ENCODE peak calls at places on chromosomes 12 and 14, in seven cellular contexts. One of them, this sample, is unnamed. For H3K36me3 and H3K4me1, the result is how much of the 10 kb centered on the place peaks cover.

GRCh38 chr14:88613552-88614010 is 50.7 kb downstream of the ZC3H14 start:
- DNase-seq in upper lobe of left lung: no peak
- DNase-seq in HepG2: peak
- DNase-seq in HCT116: no peak
- DNase-seq in H1: no peak
- DNase-seq in GM23338: no peak
- DNase-seq in suprapubic skin: no peak
- DNase-seq in this sample: no peak

GRCh38 chr12:107560906-107561285 is 124.7 kb upstream of the PWP1 start:
- DNase-seq in H1: no peak
- DNase-seq in HepG2: no peak
- DNase-seq in suprapubic skin: no peak
- DNase-seq in HCT116: no peak
- DNase-seq in upper lobe of left lung: no peak
- DNase-seq in GM23338: no peak
- DNase-seq in this sample: no peak

GRCh38 chr12:112973712-112974305 is 4.5 kb upstream of the OAS2 start:
- DNase-seq in H1: no peak
- DNase-seq in GM23338: no peak
- DNase-seq in HepG2: no peak
- DNase-seq in suprapubic skin: no peak
- DNase-seq in upper lobe of left lung: no peak
- DNase-seq in HCT116: no peak
- DNase-seq in this sample: no peak

GRCh38 chr12:24244801-24245200 is 295.3 kb upstream of the SOX5 start:
- DNase-seq in H1: no peak
- DNase-seq in suprapubic skin: no peak
- DNase-seq in HepG2: no peak
- DNase-seq in HCT116: no peak
- DNase-seq in upper lobe of left lung: no peak
- DNase-seq in GM23338: no peak
- DNase-seq in this sample: no peak

GRCh38 chr12:116454950-116455447 is 104.2 kb upstream of the MAP1LC3B2 start:
- DNase-seq in upper lobe of left lung: no peak
- DNase-seq in HCT116: peak
- DNase-seq in GM23338: no peak
- DNase-seq in HepG2: no peak
- DNase-seq in H1: no peak
- DNase-seq in suprapubic skin: no peak
- DNase-seq in this sample: no peak

GRCh38 chr12:40393031-40393430 is 168.2 kb downstream of the LRRK2 start:
- DNase-seq in upper lobe of left lung: no peak
- DNase-seq in HCT116: no peak
- DNase-seq in H1: no peak
- DNase-seq in HepG2: no peak
- DNase-seq in GM23338: no peak
- DNase-seq in suprapubic skin: no peak
- DNase-seq in this sample: no peak

GRCh38 chr14:35786856-35787255 is 22.2 kb downstream of the RALGAPA1 start:
- DNase-seq in suprapubic skin: no peak
- DNase-seq in H1: no peak
- DNase-seq in HepG2: no peak
- DNase-seq in upper lobe of left lung: no peak
- DNase-seq in GM23338: no peak
- DNase-seq in HCT116: no peak
- DNase-seq in this sample: no peak

GRCh38 chr14:35286707-35287106 is 5.5 kb upstream of the PSMA6 start:
- DNase-seq in H1: no peak
- DNase-seq in GM23338: no peak
- DNase-seq in HepG2: no peak
- DNase-seq in HCT116: no peak
- DNase-seq in suprapubic skin: no peak
- DNase-seq in upper lobe of left lung: no peak
- DNase-seq in this sample: no peak

GRCh38 chr12:71840226-71840847 is 778 bp downstream of the TBC1D15 start:
- DNase-seq in GM23338: peak
- DNase-seq in HepG2: peak
- DNase-seq in HCT116: peak
- DNase-seq in H1: no peak
- DNase-seq in suprapubic skin: no peak
- DNase-seq in upper lobe of left lung: no peak
- DNase-seq in this sample: no peak

GRCh38 chr12:132063491-132063890 is 80.6 kb downstream of the DDX51 start:
- DNase-seq in suprapubic skin: no peak
- DNase-seq in upper lobe of left lung: no peak
- DNase-seq in HepG2: no peak
- DNase-seq in GM23338: no peak
- DNase-seq in HCT116: no peak
- DNase-seq in H1: no peak
- DNase-seq in this sample: no peak

GRCh38 chr14:97179573-97179972 is 382.4 kb downstream of the VRK1 start:
- DNase-seq in HCT116: no peak
- DNase-seq in upper lobe of left lung: no peak
- DNase-seq in GM23338: no peak
- DNase-seq in suprapubic skin: no peak
- DNase-seq in HepG2: no peak
- DNase-seq in H1: no peak
- DNase-seq in this sample: no peak

GRCh38 chr12:69570545-69571399 is 14.5 kb upstream of the CCT2 start:
- DNase-seq in GM23338: peak
- DNase-seq in upper lobe of left lung: peak
- DNase-seq in HepG2: peak
- DNase-seq in suprapubic skin: no peak
- DNase-seq in H1: no peak
- DNase-seq in HCT116: peak
- DNase-seq in this sample: peak

GRCh38 chr12:124381454-124382207 is 86.7 kb downstream of the RFLNA start:
- DNase-seq in upper lobe of left lung: peak
- DNase-seq in GM23338: no peak
- DNase-seq in HepG2: no peak
- DNase-seq in suprapubic skin: peak
- DNase-seq in H1: no peak
- DNase-seq in HCT116: no peak
- DNase-seq in this sample: peak

GRCh38 chr12:14613718-14614117 is 46.0 kb upstream of the PLBD1 start:
- DNase-seq in upper lobe of left lung: no peak
- DNase-seq in suprapubic skin: no peak
- DNase-seq in HCT116: no peak
- DNase-seq in H1: no peak
- DNase-seq in GM23338: no peak
- DNase-seq in HepG2: no peak
- DNase-seq in this sample: no peak

GRCh38 chr14:96038920-96039632 is at the start of gene C14orf132:
- DNase-seq in HCT116: peak
- DNase-seq in GM23338: peak
- DNase-seq in HepG2: no peak
- DNase-seq in upper lobe of left lung: peak
- DNase-seq in H1: no peak
- DNase-seq in suprapubic skin: peak
- DNase-seq in this sample: peak

GRCh38 chr12:104699489-104700194 is 242.9 kb downstream of the CHST11 start:
- DNase-seq in GM23338: no peak
- DNase-seq in HepG2: no peak
- DNase-seq in upper lobe of left lung: no peak
- DNase-seq in HCT116: no peak
- DNase-seq in suprapubic skin: no peak
- DNase-seq in H1: no peak
- DNase-seq in this sample: no peak

GRCh38 chr12:115507951-115508722 is 769.4 kb downstream of the MED13L start:
- DNase-seq in suprapubic skin: no peak
- DNase-seq in HCT116: no peak
- DNase-seq in HepG2: peak
- DNase-seq in upper lobe of left lung: peak
- DNase-seq in H1: peak
- DNase-seq in GM23338: peak
- DNase-seq in this sample: peak

GRCh38 chr12:93459097-93459496 is 8.2 kb upstream of the MRPL42 start:
- DNase-seq in suprapubic skin: no peak
- DNase-seq in HepG2: no peak
- DNase-seq in H1: no peak
- DNase-seq in HCT116: no peak
- DNase-seq in upper lobe of left lung: no peak
- DNase-seq in GM23338: no peak
- DNase-seq in this sample: no peak

GRCh38 chr12:68913682-68914081 is 19.3 kb downstream of the CPM start:
- DNase-seq in HCT116: no peak
- DNase-seq in HepG2: no peak
- DNase-seq in suprapubic skin: no peak
- DNase-seq in GM23338: no peak
- DNase-seq in H1: no peak
- DNase-seq in upper lobe of left lung: no peak
- DNase-seq in this sample: no peak

GRCh38 chr12:13661005-13661887 is 320.2 kb downstream of the GRIN2B start:
- DNase-seq in H1: peak
- DNase-seq in HepG2: peak
- DNase-seq in suprapubic skin: no peak
- DNase-seq in GM23338: peak
- DNase-seq in upper lobe of left lung: peak
- DNase-seq in HCT116: peak
- DNase-seq in this sample: peak

GRCh38 chr14:24673534-24674203 is 39.7 kb upstream of the GZMB start:
- DNase-seq in HepG2: no peak
- DNase-seq in H1: no peak
- DNase-seq in upper lobe of left lung: no peak
- DNase-seq in suprapubic skin: no peak
- DNase-seq in GM23338: no peak
- DNase-seq in HCT116: no peak
- DNase-seq in this sample: peak

GRCh38 chr14:92726135-92726932 is 22.1 kb downstream of the LGMN start:
- DNase-seq in upper lobe of left lung: peak
- DNase-seq in HCT116: peak
- DNase-seq in suprapubic skin: peak
- DNase-seq in HepG2: no peak
- DNase-seq in GM23338: no peak
- DNase-seq in H1: no peak
- DNase-seq in this sample: peak

GRCh38 chr12:53952871-53953734 is 1.6 kb upstream of the HOXC12 start:
- DNase-seq in HCT116: peak
- DNase-seq in H1: no peak
- DNase-seq in suprapubic skin: no peak
- DNase-seq in GM23338: peak
- DNase-seq in HepG2: peak
- DNase-seq in upper lobe of left lung: no peak
- DNase-seq in this sample: no peak

GRCh38 chr12:120229583-120230325 is 28.8 kb upstream of the RPLP0 start:
- DNase-seq in upper lobe of left lung: no peak
- DNase-seq in HepG2: no peak
- DNase-seq in GM23338: peak
- DNase-seq in suprapubic skin: no peak
- DNase-seq in H1: no peak
- DNase-seq in HCT116: no peak
- DNase-seq in this sample: peak

GRCh38 chr14:32372154-32372553 is 43.1 kb downstream of the AKAP6 start:
- DNase-seq in suprapubic skin: no peak
- DNase-seq in HepG2: no peak
- DNase-seq in HCT116: no peak
- DNase-seq in GM23338: no peak
- DNase-seq in H1: no peak
- DNase-seq in upper lobe of left lung: no peak
- DNase-seq in this sample: no peak

GRCh38 chr14:92501891-92502351 is 11.7 kb upstream of the RIN3 start:
- DNase-seq in GM23338: no peak
- DNase-seq in H1: no peak
- DNase-seq in HepG2: no peak
- DNase-seq in suprapubic skin: no peak
- DNase-seq in HCT116: no peak
- DNase-seq in upper lobe of left lung: no peak
- DNase-seq in this sample: no peak

DNA sequence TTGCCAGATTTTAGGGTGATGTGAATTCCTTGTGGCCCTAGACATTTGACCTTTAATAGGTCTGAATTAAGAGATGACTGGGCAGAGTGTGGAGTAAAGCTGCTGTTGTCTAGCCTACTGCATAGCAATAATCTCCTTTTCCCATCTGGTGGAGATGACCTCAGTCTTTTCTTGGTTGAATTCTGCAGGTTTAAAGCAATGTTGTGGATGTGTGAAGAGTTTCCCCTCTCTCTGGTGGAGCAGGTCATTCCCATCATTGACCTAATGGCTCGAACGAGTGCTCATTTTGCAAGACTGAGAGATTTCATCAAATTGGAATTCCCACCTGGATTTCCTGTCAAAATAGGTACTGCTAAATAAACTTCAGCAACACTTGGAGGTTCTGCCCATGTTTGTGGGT is 19.0 kb downstream of the C12orf76 start:
- DNase-seq in suprapubic skin: no peak
- DNase-seq in H1: no peak
- DNase-seq in GM23338: no peak
- DNase-seq in upper lobe of left lung: no peak
- DNase-seq in HepG2: no peak
- DNase-seq in HCT116: no peak
- DNase-seq in this sample: no peak
- H3K36me3 ChIP-seq in suprapubic skin: half or more
- H3K36me3 ChIP-seq in H1: under half
- H3K36me3 ChIP-seq in GM23338: under half
- H3K36me3 ChIP-seq in upper lobe of left lung: half or more
- H3K36me3 ChIP-seq in HepG2: under half
- H3K36me3 ChIP-seq in HCT116: under half
- H3K36me3 ChIP-seq in this sample: under half

GRCh38 chr14:68965261-68965761 is 13.8 kb downstream of the ACTN1 start:
- DNase-seq in H1: no peak
- DNase-seq in GM23338: no peak
- DNase-seq in HepG2: no peak
- DNase-seq in suprapubic skin: no peak
- DNase-seq in HCT116: no peak
- DNase-seq in upper lobe of left lung: peak
- DNase-seq in this sample: no peak
- H3K4me1 ChIP-seq in H1: under half
- H3K4me1 ChIP-seq in GM23338: half or more
- H3K4me1 ChIP-seq in HepG2: half or more
- H3K4me1 ChIP-seq in suprapubic skin: half or more
- H3K4me1 ChIP-seq in HCT116: half or more
- H3K4me1 ChIP-seq in upper lobe of left lung: under half
- H3K4me1 ChIP-seq in this sample: half or more

DNA sequence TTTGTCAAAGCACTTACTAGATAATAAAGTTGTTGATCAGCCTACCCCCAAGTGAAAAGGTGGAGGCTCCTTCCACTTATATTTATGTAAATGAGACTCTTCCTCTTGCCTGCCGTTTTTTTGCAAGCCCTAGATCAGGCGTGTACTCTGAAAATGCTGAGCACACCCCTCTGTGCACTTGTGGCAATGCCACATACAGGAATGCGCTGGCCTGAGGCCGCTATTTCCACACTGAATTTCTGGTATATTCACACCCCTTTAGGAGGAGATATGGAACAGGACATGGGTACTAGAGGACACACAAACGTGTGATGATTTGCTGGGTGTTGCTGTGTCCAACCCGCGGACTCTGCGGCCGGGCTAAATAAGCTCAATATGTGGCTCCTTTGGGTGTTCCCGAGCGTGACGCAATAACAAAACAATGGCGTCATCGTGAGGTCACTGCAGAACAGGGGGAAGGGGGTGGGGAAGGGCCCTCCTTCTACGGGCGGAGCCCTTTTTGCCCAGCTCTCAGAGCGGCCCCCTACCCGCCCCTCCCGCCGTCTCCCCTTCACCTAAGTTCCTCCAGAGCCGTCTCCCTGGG is 554 bp upstream of the TSPAN31 start:
- DNase-seq in HCT116: peak
- DNase-seq in suprapubic skin: peak
- DNase-seq in GM23338: no peak
- DNase-seq in HepG2: no peak
- DNase-seq in H1: no peak
- DNase-seq in upper lobe of left lung: peak
- DNase-seq in this sample: peak
- TF ChIP-seq POLR2AphosphoS5 in HCT116: peak
- TF ChIP-seq POLR2AphosphoS5 in suprapubic skin: no peak
- TF ChIP-seq POLR2AphosphoS5 in GM23338: no peak
- TF ChIP-seq POLR2AphosphoS5 in HepG2: no peak
- TF ChIP-seq POLR2AphosphoS5 in H1: peak
- TF ChIP-seq POLR2AphosphoS5 in upper lobe of left lung: peak
- TF ChIP-seq POLR2AphosphoS5 in this sample: no peak

GRCh38 chr12:8996682-8997405 is 7.5 kb downstream of the KLRG1 start:
- DNase-seq in suprapubic skin: no peak
- DNase-seq in GM23338: no peak
- DNase-seq in H1: no peak
- DNase-seq in HepG2: no peak
- DNase-seq in upper lobe of left lung: no peak
- DNase-seq in HCT116: no peak
- DNase-seq in this sample: no peak
- H3K36me3 ChIP-seq in suprapubic skin: under half
- H3K36me3 ChIP-seq in GM23338: under half
- H3K36me3 ChIP-seq in H1: under half
- H3K36me3 ChIP-seq in HepG2: under half
- H3K36me3 ChIP-seq in upper lobe of left lung: under half
- H3K36me3 ChIP-seq in HCT116: under half
- H3K36me3 ChIP-seq in this sample: under half